ENCODE peak calls at places on chromosomes 2 and 18, in ten cellular contexts. U is fibroblast of mammary gland, V is endothelial cell, C is suprapubic skin, M is HCT116, Z is heart left ventricle, X is astrocyte, J is neural crest cell, G is A549, S is foreskin fibroblast. P is an unnamed sample.

GRCh38 chr18:65235966-65236634 is 514.7 kb upstream of the CDH7 start:
- DNase-seq in C (no peak), G (no peak), S (peak), U (no peak), X (no peak), Z (no peak), V (peak), J (no peak), M (no peak), P (no peak)

GRCh38 chr2:82260521-82260920 is 1956.0 kb upstream of the LRRTM1 start:
- DNase-seq in J (no peak), S (no peak), G (no peak), M (no peak), Z (no peak), U (no peak), C (no peak), X (no peak), V (no peak), P (no peak)

GRCh38 chr2:19361325-19361990 is 3.0 kb upstream of the OSR1 start:
- DNase-seq in M (no peak), C (peak), Z (peak), S (peak), G (no peak), X (no peak), V (no peak), U (no peak), J (no peak), P (peak)

GRCh38 chr2:212157011-212157410 is 381.6 kb downstream of the ERBB4 start:
- DNase-seq in V (no peak), C (no peak), M (no peak), J (no peak), Z (no peak), G (no peak), X (peak), U (peak), S (peak), P (no peak)

GRCh38 chr2:48343571-48344440 is 186.1 kb upstream of the STON1 start:
- DNase-seq in J (no peak), C (no peak), V (no peak), X (peak), M (no peak), Z (no peak), S (peak), G (peak), U (peak), P (no peak)

GRCh38 chr2:100818606-100819364 is 1.2 kb upstream of the NPAS2 start:
- DNase-seq in M (peak), S (peak), Z (peak), J (peak), U (peak), V (peak), X (peak), G (peak), C (peak), P (peak)

GRCh38 chr2:54067851-54068375 is 47.5 kb upstream of the ACYP2 start:
- DNase-seq in M (no peak), V (no peak), G (no peak), Z (no peak), J (no peak), C (no peak), S (peak), X (peak), U (peak), P (no peak)

GRCh38 chr18:32441536-32441935 is 29.1 kb downstream of the GAREM1 start:
- DNase-seq in C (no peak), G (no peak), U (peak), S (no peak), Z (no peak), M (no peak), V (no peak), J (no peak), X (peak), P (no peak)

GRCh38 chr18:58168986-58169385 is 125.0 kb downstream of the NEDD4L start:
- DNase-seq in C (no peak), Z (no peak), G (no peak), V (no peak), X (no peak), J (no peak), U (no peak), S (no peak), M (no peak), P (no peak)

GRCh38 chr2:210172219-210172575 is 988 bp upstream of the KANSL1L start:
- DNase-seq in U (no peak), X (no peak), G (no peak), M (no peak), C (no peak), J (no peak), Z (no peak), V (no peak), S (no peak), P (no peak)

GRCh38 chr18:23828426-23828825 is 139.2 kb downstream of the LAMA3 start:
- DNase-seq in X (peak), M (peak), U (peak), G (peak), C (no peak), Z (no peak), V (no peak), J (no peak), S (peak), P (no peak)

GRCh38 chr2:133130548-133131246 is 437.6 kb downstream of the NCKAP5 start:
- DNase-seq in G (peak), U (no peak), S (no peak), J (no peak), M (no peak), X (peak), Z (no peak), V (no peak), C (no peak), P (no peak)

GRCh38 chr2:100197643-100198153 is 55.3 kb upstream of the AFF3 start:
- DNase-seq in Z (peak), C (no peak), S (peak), J (peak), U (no peak), X (peak), V (peak), M (no peak), G (no peak), P (peak)

GRCh38 chr2:135820003-135820618 is 16.9 kb downstream of the LCT start:
- DNase-seq in M (no peak), J (no peak), V (no peak), U (peak), Z (no peak), G (no peak), X (peak), S (peak), C (no peak), P (no peak)

GRCh38 chr2:58856100-58856499 is 615.0 kb upstream of the FANCL start:
- DNase-seq in U (no peak), C (no peak), M (no peak), S (no peak), Z (no peak), X (no peak), V (no peak), J (no peak), G (no peak), P (no peak)

GRCh38 chr2:234344041-234344440 is 152.8 kb downstream of the ARL4C start:
- DNase-seq in Z (no peak), M (no peak), U (no peak), X (no peak), J (no peak), S (no peak), V (no peak), G (no peak), C (no peak), P (no peak)

GRCh38 chr2:241853651-241854341 is 4.9 kb downstream of the PDCD1 start:
- DNase-seq in X (peak), V (no peak), S (no peak), U (no peak), C (peak), Z (peak), M (no peak), G (no peak), J (no peak), P (no peak)

GRCh38 chr2:199366406-199366805 is 91.3 kb downstream of the SATB2 start:
- DNase-seq in C (no peak), M (no peak), X (peak), G (peak), U (no peak), J (no peak), Z (no peak), S (no peak), V (no peak), P (no peak)

GRCh38 chr2:15601681-15602080 is 10.0 kb downstream of the DDX1 start:
- DNase-seq in S (no peak), C (no peak), M (no peak), J (no peak), G (no peak), V (no peak), X (no peak), U (no peak), Z (no peak), P (no peak)

GRCh38 chr2:197312186-197312585 is 1.6 kb upstream of the ANKRD44 start:
- DNase-seq in Z (no peak), J (no peak), G (no peak), S (no peak), X (no peak), V (no peak), M (no peak), C (no peak), U (no peak), P (no peak)

GRCh38 chr2:59463401-59463800 is 1090.1 kb downstream of the BCL11A start:
- DNase-seq in U (no peak), S (no peak), M (no peak), G (no peak), Z (no peak), X (no peak), V (no peak), C (no peak), J (peak), P (peak)

GRCh38 chr2:233571462-233571861 is 4.9 kb upstream of the USP40 start:
- DNase-seq in M (no peak), V (no peak), Z (no peak), G (no peak), U (no peak), S (no peak), J (no peak), C (no peak), X (no peak), P (no peak)

GRCh38 chr2:19041773-19042172 is 316.6 kb downstream of the OSR1 start:
- DNase-seq in S (no peak), J (no peak), U (no peak), X (no peak), Z (no peak), M (no peak), G (no peak), V (no peak), C (no peak), P (no peak)

GRCh38 chr18:67926929-67927864 is 410.7 kb upstream of the DSEL start:
- DNase-seq in V (no peak), U (peak), J (no peak), C (no peak), Z (no peak), X (peak), M (no peak), G (no peak), S (peak), P (no peak)

GRCh38 chr18:76668546-76668945 is 153.8 kb upstream of the ZNF236 start:
- DNase-seq in U (no peak), Z (no peak), M (no peak), J (no peak), X (no peak), C (no peak), S (no peak), V (no peak), G (no peak), P (no peak)

GRCh38 chr2:11697103-11697871 is 27.3 kb upstream of the NTSR2 start:
- DNase-seq in C (peak), V (peak), S (peak), M (no peak), G (peak), Z (peak), J (peak), X (peak), U (peak), P (peak)

GRCh38 chr2:149087751-149088150 is 49.3 kb downstream of the LYPD6B start:
- DNase-seq in G (no peak), X (no peak), S (peak), C (no peak), Z (no peak), M (no peak), V (no peak), U (no peak), J (no peak), P (no peak)

GRCh38 chr2:225994748-225995405 is 595.4 kb downstream of the NYAP2 start:
- DNase-seq in X (peak), J (no peak), Z (no peak), C (no peak), U (peak), S (peak), G (peak), V (no peak), M (no peak), P (no peak)

GRCh38 chr2:236863729-236864126 is 222.0 kb upstream of the COPS8 start:
- DNase-seq in Z (no peak), G (no peak), X (no peak), S (no peak), C (no peak), J (no peak), V (no peak), M (no peak), U (no peak), P (no peak)

GRCh38 chr18:63454497-63454896 is 22.3 kb upstream of the SERPINB5 start:
- DNase-seq in V (no peak), X (no peak), J (no peak), U (no peak), G (peak), Z (no peak), M (no peak), S (peak), C (no peak), P (no peak)

GRCh38 chr18:61975526-61976326 is 82.9 kb upstream of the RNF152 start:
- DNase-seq in J (no peak), Z (no peak), V (no peak), S (no peak), G (no peak), X (no peak), M (no peak), U (no peak), C (no peak), P (no peak)

GRCh38 chr2:9474361-9475117 is at the start of gene IAH1:
- DNase-seq in Z (peak), J (peak), G (peak), C (peak), S (peak), M (no peak), V (peak), U (peak), X (peak), P (peak)

GRCh38 chr2:180360283-180360618 is 353.2 kb upstream of the CWC22 start:
- DNase-seq in J (no peak), M (no peak), G (no peak), U (no peak), C (no peak), S (no peak), V (no peak), X (no peak), Z (no peak), P (no peak)

GRCh38 chr18:23933407-23933806 is 81.1 kb upstream of the TTC39C start:
- DNase-seq in J (no peak), C (no peak), S (peak), U (peak), X (peak), V (no peak), G (no peak), M (no peak), Z (no peak), P (no peak)

GRCh38 chr2:2743164-2743571 is 412.1 kb upstream of the MYT1L start:
- DNase-seq in G (no peak), C (peak), V (no peak), U (peak), X (peak), Z (peak), M (no peak), S (peak), J (no peak), P (no peak)

GRCh38 chr2:156935611-156936010 is 321.9 kb upstream of the GALNT5 start:
- DNase-seq in M (no peak), G (no peak), U (no peak), Z (no peak), V (no peak), X (peak), S (no peak), C (no peak), J (no peak), P (no peak)

GRCh38 chr2:186129767-186130581 is 356.1 kb upstream of the ZC3H15 start:
- DNase-seq in V (no peak), U (peak), Z (no peak), C (no peak), G (peak), X (peak), M (peak), J (no peak), S (peak), P (no peak)

GRCh38 chr2:200306969-200307811 is 697 bp downstream of the SPATS2L start:
- DNase-seq in J (peak), V (peak), G (peak), U (no peak), Z (peak), S (peak), X (no peak), M (no peak), C (peak), P (peak)

GRCh38 chr18:21914739-21915319 is 174.2 kb downstream of the MIB1 start:
- DNase-seq in J (peak), G (peak), U (peak), Z (no peak), M (peak), S (peak), X (peak), V (peak), C (no peak), P (peak)

DNA sequence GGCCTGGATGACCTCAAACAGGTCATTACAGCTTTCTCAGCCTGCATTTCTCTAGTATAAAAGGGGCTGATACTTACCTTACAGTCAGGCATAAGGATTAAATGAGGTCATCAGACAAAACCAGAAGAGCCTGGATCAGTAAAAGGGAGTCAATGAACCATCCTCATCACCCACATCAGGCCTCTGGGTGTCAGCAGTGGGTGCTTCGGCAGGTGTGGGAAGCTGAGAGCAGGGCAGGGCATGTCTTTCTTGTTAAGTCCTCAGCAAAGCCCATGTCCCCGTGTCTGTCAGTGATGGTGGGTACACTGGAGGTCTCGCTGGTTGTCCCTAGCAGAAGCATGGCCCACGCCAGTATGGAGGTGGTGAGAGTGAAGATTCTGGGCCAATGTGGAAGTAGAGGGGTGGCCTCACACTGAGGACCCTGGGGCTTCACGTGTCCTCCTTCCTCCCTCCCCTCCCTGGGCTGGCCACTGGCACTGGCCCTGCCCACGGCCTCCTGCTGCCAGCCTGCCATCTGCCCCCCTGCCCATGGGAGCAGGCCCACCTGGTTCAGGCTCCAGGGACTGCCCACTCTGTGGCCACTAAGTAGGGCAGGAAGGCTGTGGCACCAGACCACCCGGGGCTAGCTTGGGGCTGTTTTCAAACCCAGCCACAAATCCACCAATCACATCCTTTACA is 4.4 kb downstream of the ADRA2B start:
- DNase-seq in J (no peak), M (no peak), U (no peak), X (no peak), Z (peak), G (no peak), C (peak), S (no peak), V (no peak), P (no peak)
- TF ChIP-seq CTCF in J (no peak), M (no peak), U (no peak), X (no peak), Z (no peak), G (no peak), C (no peak), S (no peak), V (no peak), P (no peak)

DNA sequence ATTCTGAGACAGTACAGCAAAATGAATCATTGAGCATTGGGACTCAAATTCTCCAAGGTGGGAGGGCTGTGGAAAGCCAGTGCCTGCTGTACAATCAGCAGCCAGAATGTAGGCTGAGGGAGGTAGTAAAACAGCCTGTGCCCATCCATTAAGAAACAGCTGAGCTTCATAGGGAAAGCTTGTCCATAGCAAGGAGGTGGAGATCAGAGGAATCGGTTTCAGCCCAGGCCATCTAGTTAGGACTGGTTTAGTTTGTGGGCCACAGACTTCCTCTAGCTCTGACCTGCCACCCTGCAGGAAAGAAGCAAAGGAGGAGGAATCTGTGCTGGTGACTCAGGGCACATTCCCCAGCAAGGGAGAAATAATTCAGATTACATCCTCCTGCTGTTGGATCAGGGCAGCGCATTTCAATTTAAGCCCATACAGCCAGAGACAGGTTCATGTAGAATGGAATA is 333.4 kb downstream of the SETBP1 start:
- DNase-seq in M (no peak), V (no peak), Z (no peak), S (peak), X (peak), C (no peak), U (peak), G (peak), J (no peak), P (no peak)
- TF ChIP-seq CTCF in M (no peak), V (peak), Z (no peak), S (peak), X (peak), C (peak), U (peak), G (peak), J (peak), P (no peak)

DNA sequence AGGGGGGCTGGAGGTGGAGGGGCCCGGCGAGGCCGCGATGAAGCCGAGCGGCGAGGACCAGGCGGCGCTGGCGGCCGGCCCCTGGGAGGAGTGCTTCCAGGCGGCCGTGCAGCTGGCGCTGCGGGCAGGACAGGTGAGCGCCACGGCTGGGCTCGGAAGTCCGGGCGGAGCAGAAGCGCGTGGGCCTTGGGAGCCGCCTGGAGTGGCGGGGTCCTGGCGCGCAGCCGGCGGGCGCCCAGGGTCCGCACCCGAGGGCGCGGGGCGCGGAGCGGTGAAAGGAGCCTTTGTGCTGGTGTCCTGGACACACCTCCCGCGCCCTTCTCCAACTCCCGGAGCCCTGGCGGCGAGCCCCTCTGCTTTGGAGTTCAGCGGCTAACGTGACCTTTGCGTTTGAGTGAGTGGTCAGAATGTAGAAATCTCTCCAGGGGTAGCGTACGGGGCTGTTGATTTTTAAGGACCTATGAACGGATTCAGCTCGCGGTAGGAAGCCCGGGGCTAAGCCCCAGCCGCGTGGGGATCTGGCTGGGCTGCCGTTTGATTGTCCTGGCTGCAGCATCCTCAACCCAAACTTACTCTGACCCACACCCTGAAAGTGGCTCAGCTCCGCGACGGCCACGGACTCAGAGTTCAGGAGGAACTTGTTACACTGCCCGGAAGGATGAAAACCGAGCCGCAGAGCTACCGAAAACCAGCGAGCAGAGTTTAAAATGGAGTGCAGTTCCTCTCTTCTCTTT is 493 bp downstream of the IMPA2 start:
- DNase-seq in X (no peak), U (peak), V (peak), M (no peak), G (no peak), S (peak), Z (peak), C (peak), J (peak), P (peak)
- TF ChIP-seq CTCF in X (no peak), U (no peak), V (no peak), M (no peak), G (no peak), S (no peak), Z (no peak), C (no peak), J (peak), P (no peak)

GRCh38 chr2:162838141-162838500 is 446 bp downstream of the KCNH7 start:
- DNase-seq in Z (no peak), M (no peak), S (no peak), V (no peak), G (no peak), J (no peak), X (no peak), U (no peak), C (no peak), P (no peak)

GRCh38 chr2:162828545-162828944 is 10.0 kb downstream of the KCNH7 start:
- DNase-seq in S (no peak), X (no peak), J (no peak), C (no peak), V (no peak), M (no peak), U (no peak), G (no peak), Z (no peak), P (no peak)

DNA sequence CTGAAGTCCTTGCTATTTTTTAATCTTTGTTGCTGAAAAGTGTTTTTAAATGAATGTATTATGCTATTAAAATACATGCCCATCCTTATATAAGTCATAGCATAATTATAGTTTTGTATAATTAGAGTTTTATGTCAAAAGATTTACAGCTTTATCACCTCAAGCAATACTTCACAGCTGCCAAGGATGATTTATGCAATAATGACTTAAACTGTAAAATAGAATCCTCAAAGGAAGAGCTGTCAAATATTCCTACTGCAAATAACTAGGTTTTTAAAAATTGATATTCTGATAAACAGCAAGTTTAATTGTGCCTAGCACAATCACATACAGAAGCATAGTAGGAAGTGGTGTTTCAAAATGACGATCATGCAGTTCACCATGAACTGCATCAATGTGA is 5.2 kb downstream of the KCNH7 start:
- DNase-seq in J (no peak), V (no peak), S (no peak), M (no peak), G (no peak), U (no peak), X (no peak), C (no peak), Z (no peak), P (no peak)
- TF ChIP-seq CTCF in J (no peak), V (no peak), S (no peak), M (no peak), G (no peak), U (no peak), X (no peak), C (no peak), Z (no peak), P (no peak)